ENCODE peak calls at places on chromosomes 16 and 17, in six cellular contexts. G, Z, U, S, E and P are unnamed samples.

GRCh38 chr17:65638221-65638940 is 76.9 kb upstream of the AXIN2 start:
- DNase-seq in G (no peak), Z (no peak), U (no peak), S (no peak), E (no peak), P (peak; percentile 88)

GRCh38 chr16:10738231-10739077 is 5.2 kb upstream of the NUBP1 start:
- DNase-seq in G (peak; percentile 75), Z (no peak), U (no peak), S (no peak), E (no peak), P (peak; percentile 90)

GRCh38 chr17:17537311-17538099 is 41.3 kb upstream of the RASD1 start:
- DNase-seq in G (no peak), Z (no peak), U (no peak), S (no peak), E (no peak), P (no peak)

GRCh38 chr16:63613701-63614100 is 1508.2 kb downstream of the CDH11 start:
- DNase-seq in G (no peak), Z (no peak), U (no peak), S (no peak), E (no peak), P (peak; percentile 2)

GRCh38 chr16:87310610-87311009 is 6.6 kb downstream of the C16orf95 start:
- DNase-seq in G (no peak), Z (peak; percentile 19), U (no peak), S (no peak), E (no peak), P (no peak)

GRCh38 chr16:86531641-86532525 is 21.6 kb downstream of the FOXF1 start:
- DNase-seq in G (no peak), Z (no peak), U (no peak), S (no peak), E (no peak), P (no peak)

GRCh38 chr16:88922114-88922825 is 54.7 kb downstream of the CBFA2T3 start:
- DNase-seq in G (no peak), Z (no peak), U (no peak), S (no peak), E (no peak), P (peak; percentile 63)

GRCh38 chr16:70342016-70342415 is 4.7 kb upstream of the DDX19A start:
- DNase-seq in G (no peak), Z (no peak), U (no peak), S (no peak), E (no peak), P (no peak)

GRCh38 chr17:66673668-66674276 is 161.1 kb upstream of the CACNG5 start:
- DNase-seq in G (peak; percentile 76), Z (peak; percentile 75), U (peak; percentile 17), S (peak; percentile 56), E (peak; percentile 62), P (peak; percentile 73)

GRCh38 chr16:35598696-35599332 is 2139.4 kb downstream of the TP53TG3F start:
- DNase-seq in G (no peak), Z (no peak), U (no peak), S (no peak), E (no peak), P (no peak)

GRCh38 chr17:21058098-21058893 is 15.5 kb upstream of the USP22 start:
- DNase-seq in G (peak; percentile 48), Z (no peak), U (no peak), S (no peak), E (no peak), P (peak; percentile 42)

GRCh38 chr17:1452836-1453235 is 3.2 kb downstream of the CRK start:
- DNase-seq in G (no peak), Z (no peak), U (no peak), S (no peak), E (no peak), P (no peak)

GRCh38 chr17:7354262-7354781 is 634 bp upstream of the TMEM95 start:
- DNase-seq in G (peak; percentile 74), Z (peak; percentile 36), U (no peak), S (no peak), E (peak; percentile 39), P (peak; percentile 21)

GRCh38 chr17:6517017-6517416 is 39.3 kb downstream of the PITPNM3 start:
- DNase-seq in G (no peak), Z (no peak), U (no peak), S (no peak), E (no peak), P (no peak)

GRCh38 chr16:84308120-84308519 is 13.4 kb downstream of the WFDC1 start:
- DNase-seq in G (peak; percentile 25), Z (no peak), U (no peak), S (peak; percentile 49), E (no peak), P (peak; percentile 53)

GRCh38 chr17:68771867-68772515 is 170.8 kb upstream of the FAM20A start:
- DNase-seq in G (peak; percentile 51), Z (peak; percentile 50), U (no peak), S (peak; percentile 24), E (no peak), P (peak; percentile 82)

GRCh38 chr16:49649013-49649785 is 206.7 kb downstream of the ZNF423 start:
- DNase-seq in G (no peak), Z (no peak), U (no peak), S (no peak), E (no peak), P (no peak)

GRCh38 chr16:11045441-11045840 is 101.1 kb downstream of the CLEC16A start:
- DNase-seq in G (no peak), Z (no peak), U (no peak), S (no peak), E (no peak), P (no peak)

GRCh38 chr17:43860077-43860725 is 13.2 kb downstream of the CD300LG start:
- DNase-seq in G (no peak), Z (no peak), U (no peak), S (no peak), E (no peak), P (peak; percentile 6)